ENCODE peak calls at places on chromosomes 5 and 9, in ten cellular contexts. E, B, A, X, N, J, V, S, Z and K are unnamed samples.

GRCh38 chr9:100217536-100217935 is 118.5 kb downstream of the INVS start:
- DNase-seq in E (no peak), B (no peak), A (no peak), X (no peak), N (no peak), J (no peak), V (no peak), S (no peak), Z (no peak), K (no peak)

GRCh38 chr9:134189167-134189474 is 24.8 kb upstream of the RNU6ATAC start:
- DNase-seq in E (peak; percentile 59), B (no peak), A (no peak), X (no peak), N (peak; percentile 40), J (peak; percentile 52), V (no peak), S (no peak), Z (no peak), K (no peak)

GRCh38 chr5:14185336-14186131 is 42.4 kb downstream of the TRIO start:
- DNase-seq in E (no peak), B (peak; percentile 51), A (no peak), X (no peak), N (no peak), J (no peak), V (no peak), S (no peak), Z (no peak), K (peak; percentile 53)

GRCh38 chr5:2112128-2112808 is 229.5 kb upstream of the IRX4 start:
- DNase-seq in E (no peak), B (no peak), A (no peak), X (no peak), N (no peak), J (no peak), V (no peak), S (no peak), Z (no peak), K (no peak)

GRCh38 chr5:36881807-36882206 is 5.2 kb downstream of the NIPBL start:
- DNase-seq in E (no peak), B (no peak), A (no peak), X (no peak), N (no peak), J (no peak), V (no peak), S (no peak), Z (no peak), K (no peak)

GRCh38 chr5:14449052-14449661 is 132.4 kb upstream of the OTULINL start:
- DNase-seq in E (no peak), B (no peak), A (no peak), X (no peak), N (no peak), J (no peak), V (no peak), S (no peak), Z (no peak), K (no peak)

GRCh38 chr9:18890372-18890771 is 142.6 kb downstream of the SAXO1 start:
- DNase-seq in E (no peak), B (no peak), A (no peak), X (no peak), N (no peak), J (no peak), V (no peak), S (no peak), Z (no peak), K (no peak)

GRCh38 chr5:30764704-30765103 is 428.8 kb upstream of the CDH6 start:
- DNase-seq in E (no peak), B (no peak), A (no peak), X (no peak), N (no peak), J (no peak), V (no peak), S (no peak), Z (no peak), K (no peak)

GRCh38 chr5:116454417-116454927 is 120.2 kb downstream of the SEMA6A start:
- DNase-seq in E (no peak), B (no peak), A (no peak), X (no peak), N (no peak), J (no peak), V (no peak), S (peak; percentile 32), Z (no peak), K (no peak)

GRCh38 chr5:72951850-72952468 is 3.9 kb upstream of the FCHO2 start:
- DNase-seq in E (no peak), B (peak; percentile 41), A (no peak), X (no peak), N (no peak), J (no peak), V (no peak), S (no peak), Z (no peak), K (peak; percentile 69)

DNA sequence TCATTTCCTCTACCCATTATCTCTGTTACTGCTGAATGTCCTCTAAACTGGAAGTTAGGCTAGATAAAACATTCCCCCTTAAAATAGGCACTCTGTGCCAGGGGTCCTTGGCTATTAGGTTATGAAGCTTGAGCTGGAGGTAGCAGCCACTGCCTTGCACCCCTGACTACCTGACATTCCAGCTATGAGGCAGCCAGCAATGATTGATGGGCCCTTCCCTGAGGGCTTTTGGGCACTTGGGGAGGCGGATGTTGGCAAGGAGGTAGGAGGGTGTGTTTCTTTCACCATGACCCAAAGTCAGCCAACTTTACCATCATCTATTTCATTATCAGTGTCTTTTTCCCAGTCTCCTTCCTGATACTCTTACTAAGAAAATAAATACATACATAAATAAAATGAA is 17.1 kb downstream of the TARS1 start:
- DNase-seq in E (no peak), B (no peak), A (no peak), X (no peak), N (no peak), J (no peak), V (no peak), S (no peak), Z (no peak), K (no peak)
- TF ChIP-seq POLR2A in E (no peak), B (no peak), A (no peak), X (no peak), N (no peak), J (no peak), V (no peak), S (no peak), Z (no peak), K (no peak)

DNA sequence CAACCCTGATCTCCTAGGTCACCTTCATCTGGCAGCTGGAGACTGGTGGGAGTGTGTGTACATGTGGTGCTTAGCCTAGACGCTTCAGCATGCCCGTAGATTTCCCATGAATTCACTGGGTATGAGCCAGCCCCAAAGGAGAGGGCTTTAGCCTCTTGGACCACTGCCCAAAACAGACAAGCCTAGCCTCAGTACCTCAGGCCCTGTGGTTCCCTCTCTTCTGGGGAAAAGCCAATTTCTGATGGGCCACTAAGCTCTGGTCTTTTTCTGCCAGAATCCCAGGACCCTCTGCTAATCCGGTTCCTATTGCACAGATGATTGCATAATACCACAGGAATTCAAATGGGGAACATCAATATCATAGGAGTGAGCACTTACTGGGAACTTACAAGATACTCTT is 48.1 kb upstream of the ASTN2 start:
- DNase-seq in E (no peak), B (no peak), A (no peak), X (no peak), N (no peak), J (no peak), V (no peak), S (no peak), Z (no peak), K (no peak)
- TF ChIP-seq POLR2A in E (no peak), B (no peak), A (no peak), X (no peak), N (no peak), J (no peak), V (no peak), S (no peak), Z (no peak), K (no peak)

DNA sequence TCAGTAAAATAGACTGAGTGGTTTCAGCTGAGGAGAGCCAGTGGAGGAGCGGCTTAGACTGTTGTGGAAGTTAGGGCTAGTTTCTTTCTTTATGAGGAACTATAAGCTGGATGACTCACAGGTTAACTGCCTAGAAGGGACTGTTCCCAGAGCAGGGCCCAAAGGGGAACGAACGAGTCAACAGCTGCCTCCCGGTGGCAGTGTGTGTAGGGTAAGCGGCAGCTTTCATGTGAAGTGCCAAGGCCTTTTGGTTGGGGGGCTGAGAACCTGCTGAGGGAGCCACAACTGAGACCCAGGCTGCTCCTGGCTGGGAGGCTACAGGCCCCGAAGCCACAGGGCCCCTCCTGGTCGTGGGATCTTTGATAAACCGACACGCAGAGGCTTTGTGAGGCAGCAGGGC is 7.0 kb downstream of the SQSTM1 start:
- DNase-seq in E (no peak), B (peak; percentile 50), A (no peak), X (no peak), N (peak; percentile 70), J (peak; percentile 84), V (no peak), S (no peak), Z (no peak), K (no peak)
- TF ChIP-seq POLR2A in E (no peak), B (no peak), A (no peak), X (peak; percentile 71), N (no peak), J (no peak), V (no peak), S (no peak), Z (no peak), K (no peak)

GRCh38 chr9:129496187-129497063 is 124.5 kb downstream of the C9orf50 start:
- DNase-seq in E (peak; percentile 99), B (peak; percentile 86), A (no peak), X (peak; percentile 78), N (peak; percentile 99), J (peak; percentile 93), V (peak; percentile 96), S (peak; percentile 95), Z (peak; percentile 81), K (peak; percentile 98)

GRCh38 chr9:129498451-129499376 is 122.2 kb downstream of the C9orf50 start:
- DNase-seq in E (no peak), B (no peak), A (no peak), X (no peak), N (no peak), J (no peak), V (peak; percentile 22), S (no peak), Z (no peak), K (no peak)

GRCh38 chr9:129497064-129497836 is 123.7 kb downstream of the C9orf50 start:
- DNase-seq in E (no peak), B (no peak), A (no peak), X (no peak), N (peak; percentile 83), J (no peak), V (peak; percentile 64), S (no peak), Z (no peak), K (peak; percentile 38)

GRCh38 chr9:129495422-129496186 is 125.3 kb downstream of the C9orf50 start:
- DNase-seq in E (peak; percentile 97), B (peak; percentile 95), A (peak; percentile 40), X (peak; percentile 77), N (peak; percentile 97), J (peak; percentile 93), V (peak; percentile 97), S (peak; percentile 94), Z (peak; percentile 86), K (peak; percentile 93)

DNA sequence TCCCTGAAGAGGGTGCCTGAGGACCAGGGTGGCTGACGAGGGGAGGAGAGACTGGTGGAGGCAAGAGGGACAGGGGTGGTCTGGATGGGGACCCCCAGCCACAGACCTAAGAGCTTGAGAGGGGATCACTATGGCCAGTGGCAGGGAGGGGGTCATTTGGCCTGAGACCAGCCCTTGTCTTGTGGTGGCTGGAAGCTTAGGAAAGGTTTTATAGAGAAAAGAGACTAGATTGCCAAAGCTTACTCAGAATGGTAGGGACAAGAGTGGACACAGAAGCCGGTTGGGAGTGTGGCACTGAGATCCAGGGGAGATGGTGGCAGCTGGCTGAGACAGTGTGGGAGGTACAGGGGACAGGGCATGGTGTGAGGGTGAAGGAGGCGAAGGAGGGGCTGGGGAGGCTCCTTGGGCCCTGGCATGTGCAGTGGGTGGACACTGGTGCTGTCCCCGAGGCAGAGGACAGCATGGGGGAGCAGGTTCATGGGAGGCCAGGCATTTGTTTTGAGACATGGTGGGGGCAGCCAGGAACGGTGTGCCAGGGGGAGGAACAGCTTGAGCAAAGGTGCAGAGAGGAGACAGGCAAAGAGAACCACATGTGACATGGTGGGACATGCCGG is 123.0 kb downstream of the C9orf50 start:
- DNase-seq in E (no peak), B (no peak), A (no peak), X (no peak), N (peak; percentile 74), J (no peak), V (peak; percentile 35), S (no peak), Z (no peak), K (peak; percentile 57)
- TF ChIP-seq POLR2A in E (no peak), B (no peak), A (no peak), X (no peak), N (no peak), J (no peak), V (peak; percentile 26), S (peak; percentile 7), Z (no peak), K (no peak)